ENCODE peak calls at places on chromosomes 2 and 18, in four cellular contexts. V is HFFc6, I is AG10803, O is posterior cingulate gyrus. N is an unnamed sample.

GRCh38 chr2:136767030-136767429 is 1.7 kb downstream of the THSD7B start:
- DNase-seq in V (no peak), I (no peak), O (no peak), N (no peak)

GRCh38 chr2:106278477-106278876 is 84.4 kb upstream of the UXS1 start:
- DNase-seq in V (no peak), I (no peak), O (no peak), N (no peak)

GRCh38 chr2:224893848-224894247 is 148.4 kb downstream of the DOCK10 start:
- DNase-seq in V (no peak), I (no peak), O (no peak), N (no peak)

GRCh38 chr2:64792310-64792709 is 138.6 kb upstream of the SERTAD2 start:
- DNase-seq in V (no peak), I (no peak), O (no peak), N (no peak)

GRCh38 chr2:217851191-217852020 is 151.4 kb downstream of the TNS1 start:
- DNase-seq in V (peak), I (peak), O (no peak), N (no peak)

GRCh38 chr2:8581048-8581561 is 100.8 kb upstream of the ID2 start:
- DNase-seq in V (no peak), I (no peak), O (no peak), N (no peak)

GRCh38 chr2:45759310-45759851 is 107.9 kb downstream of the PRKCE start:
- DNase-seq in V (peak), I (peak), O (peak), N (no peak)

GRCh38 chr2:27932396-27932795 is 41.9 kb downstream of the BABAM2 start:
- DNase-seq in V (peak), I (peak), O (no peak), N (no peak)

GRCh38 chr2:37839991-37840390 is 85.1 kb upstream of the RMDN2 start:
- DNase-seq in V (no peak), I (no peak), O (no peak), N (no peak)

GRCh38 chr2:98518106-98518505 is 73.4 kb downstream of the INPP4A start:
- DNase-seq in V (no peak), I (no peak), O (no peak), N (no peak)

GRCh38 chr2:3442185-3442584 is 62.7 kb downstream of the TRAPPC12 start:
- DNase-seq in V (no peak), I (no peak), O (no peak), N (no peak)

GRCh38 chr18:76414936-76415621 is 80.0 kb downstream of the ZNF516 start:
- DNase-seq in V (no peak), I (no peak), O (no peak), N (no peak)

N was measured in prostate gland.